ENCODE peak calls at places on chromosomes 3 and 15, in five cellular contexts. I is HepG2, V is breast epithelium, X is sigmoid colon, S is spleen. D is an unnamed sample. For H3K27me3, the result is how much of the 10 kb centered on the place peaks cover.

GRCh38 chr3:43465109-43465508 is 156.7 kb downstream of the ANO10 start:
- DNase-seq in I (no peak), V (no peak), X (no peak), S (no peak), D (no peak)

GRCh38 chr3:134651347-134652041 is 672 bp upstream of the KY start:
- DNase-seq in I (no peak), V (no peak), X (peak), S (no peak), D (peak)

GRCh38 chr3:127052121-127052561 is 69.2 kb downstream of the PLXNA1 start:
- DNase-seq in I (no peak), V (no peak), X (peak), S (peak), D (no peak)

GRCh38 chr3:100765437-100765975 is 56.2 kb downstream of the TFG start:
- DNase-seq in I (no peak), V (no peak), X (no peak), S (no peak), D (no peak)

GRCh38 chr3:171494457-171495109 is 34.4 kb upstream of the TNIK start:
- DNase-seq in I (no peak), V (no peak), X (no peak), S (no peak), D (no peak)

GRCh38 chr15:89399390-89400120 is 64.9 kb upstream of the POLG start:
- DNase-seq in I (no peak), V (no peak), X (no peak), S (peak), D (no peak)

GRCh38 chr15:82850242-82850591 is 40.8 kb downstream of the WHAMM start:
- DNase-seq in I (no peak), V (no peak), X (no peak), S (no peak), D (no peak)

GRCh38 chr3:118097226-118097625 is 937.4 kb downstream of the IGSF11 start:
- DNase-seq in I (no peak), V (no peak), X (no peak), S (no peak), D (no peak)

GRCh38 chr15:50907866-50908208 is 646 bp upstream of the AP4E1 start:
- DNase-seq in I (peak), V (no peak), X (no peak), S (no peak), D (no peak)

GRCh38 chr3:71022552-71023335 is 560.8 kb downstream of the FOXP1 start:
- DNase-seq in I (peak), V (no peak), X (no peak), S (no peak), D (no peak)

GRCh38 chr3:42961633-42962032 is 17.5 kb upstream of the GASK1A start:
- DNase-seq in I (peak), V (no peak), X (no peak), S (no peak), D (no peak)

GRCh38 chr3:61903074-61903473 is 341.7 kb downstream of the PTPRG start:
- DNase-seq in I (no peak), V (no peak), X (no peak), S (no peak), D (no peak)

GRCh38 chr15:70309035-70309434 is 211.3 kb upstream of the TLE3 start:
- DNase-seq in I (no peak), V (no peak), X (no peak), S (no peak), D (no peak)

GRCh38 chr15:38207591-38207990 is 45.0 kb upstream of the SPRED1 start:
- DNase-seq in I (no peak), V (no peak), X (no peak), S (no peak), D (no peak)

GRCh38 chr15:83324799-83325198 is 40.3 kb upstream of the BNC1 start:
- DNase-seq in I (no peak), V (no peak), X (no peak), S (no peak), D (no peak)

GRCh38 chr15:69086427-69087205 is 72.1 kb downstream of the NOX5 start:
- DNase-seq in I (no peak), V (no peak), X (no peak), S (no peak), D (no peak)

GRCh38 chr3:94036909-94037507 is 8.6 kb upstream of the STX19 start:
- DNase-seq in I (peak), V (no peak), X (no peak), S (no peak), D (no peak)

GRCh38 chr3:81393251-81393650 is 368.2 kb downstream of the GBE1 start:
- DNase-seq in I (no peak), V (no peak), X (no peak), S (no peak), D (no peak)

GRCh38 chr3:46640927-46641326 is 28.6 kb downstream of the FAM240A start:
- DNase-seq in I (no peak), V (no peak), X (no peak), S (no peak), D (no peak)

GRCh38 chr3:150138824-150139223 is 168.1 kb upstream of the PFN2 start:
- DNase-seq in I (no peak), V (no peak), X (no peak), S (no peak), D (no peak)

GRCh38 chr3:62577153-62577552 is 203.8 kb upstream of the FEZF2 start:
- DNase-seq in I (no peak), V (no peak), X (no peak), S (no peak), D (no peak)

GRCh38 chr3:11610044-11610671 is 33.6 kb downstream of the VGLL4 start:
- DNase-seq in I (peak), V (no peak), X (no peak), S (no peak), D (no peak)

GRCh38 chr3:60136606-60137005 is 1086.8 kb upstream of the CFAP20DC start:
- DNase-seq in I (no peak), V (no peak), X (no peak), S (no peak), D (no peak)

GRCh38 chr3:126895178-126896066 is 87.5 kb upstream of the PLXNA1 start:
- DNase-seq in I (no peak), V (no peak), X (no peak), S (no peak), D (no peak)

GRCh38 chr3:116453676-116454346 is 8.5 kb upstream of the LSAMP start:
- DNase-seq in I (no peak), V (no peak), X (no peak), S (no peak), D (no peak)

GRCh38 chr15:82850731-82851130 is 41.3 kb downstream of the WHAMM start:
- DNase-seq in I (no peak), V (no peak), X (no peak), S (no peak), D (no peak)

GRCh38 chr3:50226888-50227389 is 9.1 kb upstream of the GNAI2 start:
- DNase-seq in I (no peak), V (no peak), X (peak), S (no peak), D (no peak)
- H3K27me3 ChIP-seq in I (under half), V (under half), X (under half), S (under half), D (under half)

DNA sequence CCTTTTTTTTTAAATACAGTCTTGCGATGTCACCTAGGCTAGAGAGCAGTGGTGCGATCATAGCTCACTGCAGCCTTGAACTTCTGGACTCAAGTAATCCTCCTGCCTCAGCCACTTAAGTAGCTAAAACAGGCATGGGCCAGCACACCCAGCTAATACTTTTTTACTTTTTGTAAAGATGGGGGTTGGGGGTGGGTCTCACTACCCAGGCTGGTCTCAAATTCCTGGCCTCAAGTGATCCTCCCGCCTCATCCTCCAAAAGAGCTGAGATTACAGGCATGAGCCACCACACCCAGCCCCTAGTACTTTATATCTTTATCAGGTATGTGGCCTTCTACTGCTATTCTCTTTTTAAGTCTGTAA is 8.3 kb downstream of the PEAK1 start:
- DNase-seq in I (no peak), V (no peak), X (no peak), S (no peak), D (no peak)
- TF ChIP-seq POLR2A in I (no peak), V (no peak), X (no peak), S (no peak), D (no peak)

GRCh38 chr3:41204369-41204768 is 5.1 kb downstream of the CTNNB1 start:
- DNase-seq in I (no peak), V (no peak), X (no peak), S (no peak), D (no peak)

GRCh38 chr3:41200669-41201021 is 1.3 kb downstream of the CTNNB1 start:
- DNase-seq in I (peak), V (no peak), X (no peak), S (no peak), D (no peak)

GRCh38 chr3:41202075-41202833 is 2.9 kb downstream of the CTNNB1 start:
- DNase-seq in I (peak), V (no peak), X (no peak), S (no peak), D (no peak)

GRCh38 chr3:41205591-41205990 is 6.3 kb downstream of the CTNNB1 start:
- DNase-seq in I (no peak), V (no peak), X (no peak), S (no peak), D (no peak)

DNA sequence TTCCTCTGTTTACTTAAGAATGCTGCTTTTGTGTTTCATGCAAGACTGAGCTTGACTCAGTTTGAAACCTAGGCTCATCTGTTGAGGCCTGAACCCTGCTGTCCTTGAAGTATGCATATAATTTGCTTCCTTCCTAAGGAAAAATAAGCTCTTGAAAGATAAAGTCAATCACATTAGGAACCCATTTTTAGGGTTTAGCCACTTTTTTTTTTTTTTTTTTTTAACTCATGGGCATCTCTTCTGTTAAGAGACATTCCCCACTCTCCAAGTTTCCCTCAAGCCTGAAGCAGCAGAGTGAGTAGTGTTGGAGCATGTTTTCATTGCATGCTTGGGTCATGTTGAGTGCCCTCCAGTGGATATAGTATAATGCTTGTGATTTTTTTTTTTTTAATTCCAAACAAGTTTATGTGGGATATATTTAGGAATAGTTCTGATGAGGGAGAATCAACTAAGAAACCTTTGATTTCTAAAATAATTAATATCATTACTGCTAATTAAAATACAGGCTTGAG is 3.6 kb downstream of the CTNNB1 start:
- DNase-seq in I (peak), V (no peak), X (no peak), S (no peak), D (no peak)
- TF ChIP-seq POLR2AphosphoS5 in I (no peak), V (no peak), X (no peak), S (no peak), D (no peak)

GRCh38 chr3:14554715-14555114 is 14.6 kb upstream of the GRIP2 start:
- DNase-seq in I (no peak), V (no peak), X (no peak), S (no peak), D (no peak)

GRCh38 chr3:14552717-14553116 is 12.6 kb upstream of the GRIP2 start:
- DNase-seq in I (no peak), V (no peak), X (peak), S (peak), D (no peak)

GRCh38 chr3:14558029-14558428 is 17.9 kb upstream of the GRIP2 start:
- DNase-seq in I (no peak), V (no peak), X (no peak), S (no peak), D (no peak)

GRCh38 chr3:14552041-14552648 is 12.0 kb upstream of the GRIP2 start:
- DNase-seq in I (no peak), V (no peak), X (peak), S (peak), D (no peak)

GRCh38 chr3:14555835-14556234 is 15.7 kb upstream of the GRIP2 start:
- DNase-seq in I (no peak), V (no peak), X (no peak), S (no peak), D (no peak)
- H3K27me3 ChIP-seq in I (under half), V (under half), X (under half), S (under half), D (under half)

DNA sequence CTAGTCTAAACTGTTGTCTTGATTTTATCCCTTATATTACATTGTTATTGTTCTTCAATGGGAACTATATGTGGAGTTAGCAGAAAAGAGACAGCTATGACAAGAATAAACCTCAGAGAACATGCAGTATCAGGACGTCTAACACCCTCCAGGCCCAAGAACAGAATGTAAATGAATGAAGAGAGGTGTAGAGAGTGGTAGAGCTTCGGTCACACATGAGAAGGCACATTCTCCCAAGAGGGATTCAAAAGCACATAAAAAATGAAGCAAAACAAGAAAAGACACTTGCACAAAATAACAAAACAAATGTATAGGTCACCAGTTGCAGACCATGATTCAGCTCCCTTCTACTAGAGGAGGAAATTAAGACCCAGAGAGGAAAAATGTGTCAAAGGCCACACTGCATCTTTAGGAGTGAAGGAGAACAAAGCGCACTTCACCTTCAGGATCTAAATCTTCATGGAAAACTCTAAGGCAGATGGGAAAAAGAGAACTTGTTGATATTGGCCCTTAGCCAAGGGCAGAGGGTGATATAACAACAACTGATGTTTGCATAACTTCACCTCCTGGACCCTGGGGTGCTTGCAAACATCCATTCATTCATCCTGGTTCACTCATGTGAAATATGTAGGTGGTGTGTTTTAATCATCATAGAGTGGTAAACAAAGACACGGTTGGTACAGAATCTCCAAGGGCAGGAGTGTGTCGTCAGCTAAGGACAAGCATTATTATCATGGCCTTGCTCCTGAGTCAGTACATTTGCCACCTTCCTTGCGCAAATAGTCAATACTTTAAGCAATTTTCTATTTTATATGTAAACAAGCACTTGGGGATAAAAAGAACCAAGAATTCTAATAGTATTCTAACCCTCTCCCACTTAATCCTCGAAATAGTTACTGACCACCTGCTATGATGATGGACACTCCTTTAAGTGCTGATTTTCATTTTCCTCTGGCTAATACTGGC is 8.8 kb downstream of the NEK10 start:
- DNase-seq in I (peak), V (no peak), X (no peak), S (no peak), D (no peak)
- TF ChIP-seq POLR2A in I (peak), V (no peak), X (no peak), S (no peak), D (no peak)

D was measured in vagina.